ENCODE peak calls at places on chromosomes 4 and X, in nine cellular contexts. M is iris pigment epithelial cell, B is Panc1, Z is ovary, E is aorta, Q is HS-27A, D is pons, O is smooth muscle cell of the brain vasculature, S is lower leg skin. V is an unnamed sample.

GRCh38 chrX:70026112-70026850 is 23.5 kb downstream of the AWAT2 start:
- DNase-seq in Q (no peak), D (no peak), M (no peak), Z (no peak), E (no peak), S (no peak), B (no peak), O (no peak), V (peak)

GRCh38 chr4:74433541-74434172 is 11.3 kb upstream of the AREG start:
- DNase-seq in O (no peak), D (no peak), E (no peak), S (no peak), B (no peak), M (no peak), Q (no peak), Z (no peak), V (no peak)

GRCh38 chr4:3422241-3422801 is 19.4 kb upstream of the HGFAC start:
- DNase-seq in Z (no peak), M (no peak), Q (no peak), O (no peak), E (peak), B (no peak), S (no peak), D (no peak), V (no peak)

GRCh38 chr4:52864816-52865215 is 2.7 kb downstream of the RASL11B start:
- DNase-seq in B (no peak), Q (no peak), M (peak), Z (no peak), E (no peak), S (no peak), O (peak), D (no peak), V (no peak)

GRCh38 chr4:138868562-138868961 is 147.0 kb upstream of the NOCT start:
- DNase-seq in O (no peak), B (no peak), E (no peak), M (peak), Z (peak), S (no peak), D (no peak), Q (no peak), V (no peak)

GRCh38 chr4:183413562-183414200 is 30.8 kb upstream of the CDKN2AIP start:
- DNase-seq in Z (no peak), B (no peak), E (no peak), D (no peak), Q (no peak), S (no peak), O (no peak), M (no peak), V (no peak)

GRCh38 chr4:185096032-185096653 is 46.9 kb upstream of the SLC25A4 start:
- DNase-seq in M (peak), D (peak), Z (peak), B (no peak), O (no peak), S (no peak), Q (no peak), E (no peak), V (peak)

GRCh38 chr4:148776944-148777343 is 334.7 kb upstream of the NR3C2 start:
- DNase-seq in B (no peak), O (no peak), M (peak), D (no peak), E (no peak), Q (peak), S (no peak), Z (no peak), V (peak)

GRCh38 chr4:155037031-155037430 is 171.4 kb upstream of the NPY2R start:
- DNase-seq in D (no peak), M (no peak), B (no peak), Z (no peak), E (no peak), Q (no peak), S (no peak), O (no peak), V (no peak)

V was measured in epithelial cell of esophagus.